ENCODE peak calls at places on chromosomes 2 and 18, in ten cellular contexts. Q is lower lobe of right lung; B is spleen; M is right cardiac atrium; T is CD8-positive, alpha-beta memory T cell; K is CD8-positive, alpha-beta T cell; L is GM23248; Y is aorta; G is adrenal gland; N is tibial nerve. C is an unnamed sample.

GRCh38 chr2:42486145-42486906 is 7.5 kb downstream of the KCNG3 start:
- DNase-seq in Q (no peak), B (no peak), M (no peak), T (no peak), K (no peak), L (no peak), Y (no peak), G (no peak), N (no peak), C (no peak)

GRCh38 chr18:75727479-75727878 is 300.0 kb upstream of the SMIM21 start:
- DNase-seq in Q (no peak), B (no peak), M (peak; percentile 70), T (no peak), K (no peak), L (peak; percentile 68), Y (no peak), G (peak; percentile 38), N (no peak), C (peak; percentile 5)

GRCh38 chr2:49069829-49070228 is 84.5 kb downstream of the FSHR start:
- DNase-seq in Q (no peak), B (no peak), M (no peak), T (no peak), K (no peak), L (no peak), Y (no peak), G (no peak), N (no peak), C (no peak)

GRCh38 chr2:96247896-96248295 is 17.9 kb downstream of the TMEM127 start:
- DNase-seq in Q (no peak), B (no peak), M (no peak), T (no peak), K (no peak), L (no peak), Y (no peak), G (no peak), N (no peak), C (no peak)

GRCh38 chr2:43142921-43143438 is 83.4 kb downstream of the ZFP36L2 start:
- DNase-seq in Q (no peak), B (peak; percentile 75), M (peak; percentile 51), T (no peak), K (peak; percentile 71), L (peak; percentile 28), Y (peak; percentile 69), G (no peak), N (no peak), C (no peak)

GRCh38 chr2:20156826-20157605 is 67.9 kb downstream of the SDC1 start:
- DNase-seq in Q (no peak), B (no peak), M (no peak), T (no peak), K (no peak), L (no peak), Y (no peak), G (no peak), N (no peak), C (no peak)

GRCh38 chr2:38771632-38772031 is 6.4 kb upstream of the GEMIN6 start:
- DNase-seq in Q (no peak), B (no peak), M (no peak), T (no peak), K (no peak), L (peak; percentile 65), Y (no peak), G (peak; percentile 79), N (no peak), C (no peak)

GRCh38 chr2:215218587-215219577 is 80.5 kb upstream of the ABCA12 start:
- DNase-seq in Q (no peak), B (no peak), M (peak; percentile 46), T (no peak), K (no peak), L (no peak), Y (no peak), G (no peak), N (no peak), C (no peak)

GRCh38 chr2:45119855-45120254 is 110.6 kb upstream of the SIX2 start:
- DNase-seq in Q (no peak), B (no peak), M (no peak), T (no peak), K (no peak), L (peak; percentile 72), Y (no peak), G (no peak), N (no peak), C (no peak)

GRCh38 chr2:120538691-120539420 is 192.9 kb downstream of the INHBB start:
- DNase-seq in Q (no peak), B (no peak), M (no peak), T (no peak), K (no peak), L (no peak), Y (no peak), G (no peak), N (no peak), C (no peak)

GRCh38 chr2:37573406-37573805 is 98.0 kb downstream of the CDC42EP3 start:
- DNase-seq in Q (no peak), B (no peak), M (no peak), T (no peak), K (no peak), L (peak; percentile 61), Y (no peak), G (no peak), N (no peak), C (no peak)

GRCh38 chr2:212005077-212005671 is 533.4 kb downstream of the ERBB4 start:
- DNase-seq in Q (peak; percentile 49), B (no peak), M (peak; percentile 53), T (no peak), K (no peak), L (peak; percentile 51), Y (no peak), G (no peak), N (no peak), C (no peak)

GRCh38 chr18:24023185-24023814 is 8.7 kb downstream of the TTC39C start:
- DNase-seq in Q (no peak), B (no peak), M (no peak), T (no peak), K (no peak), L (no peak), Y (no peak), G (no peak), N (no peak), C (no peak)

GRCh38 chr18:26863122-26863879 is 2.2 kb downstream of the AQP4 start:
- DNase-seq in Q (peak; percentile 91), B (no peak), M (peak; percentile 90), T (no peak), K (no peak), L (peak; percentile 3), Y (peak; percentile 76), G (peak; percentile 45), N (no peak), C (no peak)

GRCh38 chr2:182982934-182983333 is 55.3 kb downstream of the NCKAP1 start:
- DNase-seq in Q (no peak), B (no peak), M (no peak), T (no peak), K (no peak), L (no peak), Y (no peak), G (no peak), N (no peak), C (no peak)

GRCh38 chr2:126527836-126528490 is 128.0 kb upstream of the GYPC start:
- DNase-seq in Q (peak; percentile 49), B (peak; percentile 77), M (peak; percentile 84), T (peak; percentile 57), K (peak; percentile 83), L (peak; percentile 63), Y (peak; percentile 84), G (peak; percentile 87), N (peak; percentile 33), C (peak; percentile 59)

GRCh38 chr2:85710687-85711577 is 16.8 kb downstream of the GNLY start:
- DNase-seq in Q (peak; percentile 95), B (peak; percentile 83), M (peak; percentile 82), T (no peak), K (peak; percentile 37), L (peak; percentile 39), Y (no peak), G (no peak), N (no peak), C (no peak)

GRCh38 chr2:29311458-29311857 is 196.2 kb downstream of the CLIP4 start:
- DNase-seq in Q (no peak), B (no peak), M (no peak), T (no peak), K (no peak), L (no peak), Y (no peak), G (no peak), N (no peak), C (no peak)

GRCh38 chr2:190486037-190486623 is 48.4 kb downstream of the NEMP2 start:
- DNase-seq in Q (no peak), B (no peak), M (no peak), T (no peak), K (no peak), L (peak; percentile 37), Y (no peak), G (no peak), N (no peak), C (no peak)

GRCh38 chr18:58195278-58195721 is 151.3 kb downstream of the NEDD4L start:
- DNase-seq in Q (peak; percentile 64), B (peak; percentile 78), M (peak; percentile 66), T (no peak), K (peak; percentile 55), L (no peak), Y (no peak), G (no peak), N (no peak), C (peak; percentile 22)

GRCh38 chr2:176080540-176081355 is 3.0 kb downstream of the EVX2 start:
- DNase-seq in Q (no peak), B (no peak), M (peak; percentile 61), T (no peak), K (no peak), L (peak; percentile 75), Y (no peak), G (no peak), N (no peak), C (no peak)

GRCh38 chr2:9250091-9250490 is 43.5 kb downstream of the ASAP2 start:
- DNase-seq in Q (no peak), B (no peak), M (no peak), T (no peak), K (no peak), L (no peak), Y (no peak), G (no peak), N (no peak), C (no peak)
- H3K4me1 ChIP-seq in Q (peaks cover 58% of the 10 kb centered on the region), B (peaks cover 13% of the 10 kb centered on the region), M (peaks cover 24% of the 10 kb centered on the region), T (no peaks in the 10 kb centered on the region), K (no peaks in the 10 kb centered on the region), L (peaks cover 54% of the 10 kb centered on the region), Y (peaks cover 8% of the 10 kb centered on the region), G (peaks cover 5% of the 10 kb centered on the region), N (peaks cover 40% of the 10 kb centered on the region), C (no peaks in the 10 kb centered on the region)

GRCh38 chr2:219017166-219017931 is 24.0 kb downstream of the CFAP65 start:
- DNase-seq in Q (peak; percentile 27), B (peak; percentile 49), M (no peak), T (no peak), K (no peak), L (no peak), Y (peak; percentile 82), G (no peak), N (no peak), C (no peak)
- H3K27me3 ChIP-seq in Q (no peaks in the 10 kb centered on the region), B (no peaks in the 10 kb centered on the region), M (no peaks in the 10 kb centered on the region), T (no peaks in the 10 kb centered on the region), K (no peaks in the 10 kb centered on the region), L (peaks cover 14% of the 10 kb centered on the region), Y (no peaks in the 10 kb centered on the region), G (no peaks in the 10 kb centered on the region), N (peaks cover 18% of the 10 kb centered on the region), C (no peaks in the 10 kb centered on the region)

GRCh38 chr2:199424160-199424559 is 33.6 kb downstream of the SATB2 start:
- DNase-seq in Q (no peak), B (no peak), M (no peak), T (no peak), K (no peak), L (no peak), Y (no peak), G (no peak), N (no peak), C (no peak)
- H3K4me3 ChIP-seq in Q (no peak overlapping the region), B (no peak overlapping the region), M (no peak overlapping the region), T (no peak overlapping the region), K (no peak overlapping the region), L (no peak overlapping the region), Y (no peak overlapping the region), G (no peak overlapping the region), N (no peak overlapping the region), C (no peak overlapping the region)

GRCh38 chr2:64990823-64991222 is 1.6 kb downstream of the SLC1A4 start:
- DNase-seq in Q (no peak), B (no peak), M (no peak), T (no peak), K (no peak), L (peak; percentile 22), Y (no peak), G (no peak), N (no peak), C (no peak)
- H3K4me1 ChIP-seq in Q (peaks cover 14% of the 10 kb centered on the region), B (peaks cover 63% of the 10 kb centered on the region), M (no peaks in the 10 kb centered on the region), T (peaks cover 8% of the 10 kb centered on the region), K (peaks cover 11% of the 10 kb centered on the region), L (peaks cover 16% of the 10 kb centered on the region), Y (peaks cover 2% of the 10 kb centered on the region), G (peaks cover 16% of the 10 kb centered on the region), N (no peaks in the 10 kb centered on the region), C (peaks cover 32% of the 10 kb centered on the region)

C was measured in CD4-positive, alpha-beta memory T cell.